ENCODE peak calls at places on chromosomes 12 and 14, in four cellular contexts. One of them, this sample, is unnamed.

GRCh38 chr14:36700656-36701055 is 39.0 kb downstream of the PAX9 start:
- DNase-seq in activated CD8-positive, alpha-beta memory T cell treated with anti-CD3 and anti-CD28 coated beads, Interleukin-2, amount 50 U/mL, for 4 hours: no peak
- DNase-seq in DND-41: no peak
- DNase-seq in endothelial cell: no peak
- DNase-seq in this sample: no peak

GRCh38 chr12:45039757-45040156 is 11.1 kb downstream of the DBX2 start:
- DNase-seq in activated CD8-positive, alpha-beta memory T cell treated with anti-CD3 and anti-CD28 coated beads, Interleukin-2, amount 50 U/mL, for 4 hours: no peak
- DNase-seq in DND-41: no peak
- DNase-seq in endothelial cell: no peak
- DNase-seq in this sample: no peak

GRCh38 chr12:64318605-64319004 is 72.0 kb downstream of the C12orf56 start:
- DNase-seq in activated CD8-positive, alpha-beta memory T cell treated with anti-CD3 and anti-CD28 coated beads, Interleukin-2, amount 50 U/mL, for 4 hours: no peak
- DNase-seq in DND-41: no peak
- DNase-seq in endothelial cell: peak
- DNase-seq in this sample: no peak

GRCh38 chr14:29900609-29901350 is 26.9 kb downstream of the PRKD1 start:
- DNase-seq in activated CD8-positive, alpha-beta memory T cell treated with anti-CD3 and anti-CD28 coated beads, Interleukin-2, amount 50 U/mL, for 4 hours: no peak
- DNase-seq in DND-41: no peak
- DNase-seq in endothelial cell: no peak
- DNase-seq in this sample: no peak

GRCh38 chr12:87127272-87127671 is 871.1 kb upstream of the MGAT4C start:
- DNase-seq in activated CD8-positive, alpha-beta memory T cell treated with anti-CD3 and anti-CD28 coated beads, Interleukin-2, amount 50 U/mL, for 4 hours: no peak
- DNase-seq in DND-41: no peak
- DNase-seq in endothelial cell: no peak
- DNase-seq in this sample: no peak

GRCh38 chr14:33781267-33781666 is 169.6 kb downstream of the EGLN3 start:
- DNase-seq in activated CD8-positive, alpha-beta memory T cell treated with anti-CD3 and anti-CD28 coated beads, Interleukin-2, amount 50 U/mL, for 4 hours: no peak
- DNase-seq in DND-41: no peak
- DNase-seq in endothelial cell: no peak
- DNase-seq in this sample: no peak

GRCh38 chr12:88985011-88985410 is 367.3 kb downstream of the DUSP6 start:
- DNase-seq in activated CD8-positive, alpha-beta memory T cell treated with anti-CD3 and anti-CD28 coated beads, Interleukin-2, amount 50 U/mL, for 4 hours: no peak
- DNase-seq in DND-41: no peak
- DNase-seq in endothelial cell: no peak
- DNase-seq in this sample: no peak

GRCh38 chr14:64728106-64728505 is 23.9 kb downstream of the PLEKHG3 start:
- DNase-seq in activated CD8-positive, alpha-beta memory T cell treated with anti-CD3 and anti-CD28 coated beads, Interleukin-2, amount 50 U/mL, for 4 hours: no peak
- DNase-seq in DND-41: no peak
- DNase-seq in endothelial cell: no peak
- DNase-seq in this sample: no peak

GRCh38 chr14:62445570-62445969 is 599.7 kb downstream of the KCNH5 start:
- DNase-seq in activated CD8-positive, alpha-beta memory T cell treated with anti-CD3 and anti-CD28 coated beads, Interleukin-2, amount 50 U/mL, for 4 hours: no peak
- DNase-seq in DND-41: no peak
- DNase-seq in endothelial cell: no peak
- DNase-seq in this sample: no peak

GRCh38 chr14:79721399-79722084 is 489.8 kb downstream of the DIO2 start:
- DNase-seq in activated CD8-positive, alpha-beta memory T cell treated with anti-CD3 and anti-CD28 coated beads, Interleukin-2, amount 50 U/mL, for 4 hours: no peak
- DNase-seq in DND-41: no peak
- DNase-seq in endothelial cell: no peak
- DNase-seq in this sample: no peak

GRCh38 chr12:81809829-81810595 is 50.9 kb upstream of the PPFIA2 start:
- DNase-seq in activated CD8-positive, alpha-beta memory T cell treated with anti-CD3 and anti-CD28 coated beads, Interleukin-2, amount 50 U/mL, for 4 hours: no peak
- DNase-seq in DND-41: no peak
- DNase-seq in endothelial cell: no peak
- DNase-seq in this sample: no peak

GRCh38 chr14:34707722-34708121 is 6.7 kb downstream of the CFL2 start:
- DNase-seq in activated CD8-positive, alpha-beta memory T cell treated with anti-CD3 and anti-CD28 coated beads, Interleukin-2, amount 50 U/mL, for 4 hours: no peak
- DNase-seq in DND-41: no peak
- DNase-seq in endothelial cell: no peak
- DNase-seq in this sample: no peak

GRCh38 chr12:46617167-46617566 is 208.6 kb downstream of the SLC38A4 start:
- DNase-seq in activated CD8-positive, alpha-beta memory T cell treated with anti-CD3 and anti-CD28 coated beads, Interleukin-2, amount 50 U/mL, for 4 hours: no peak
- DNase-seq in DND-41: no peak
- DNase-seq in endothelial cell: no peak
- DNase-seq in this sample: no peak

GRCh38 chr12:57110189-57111045 is 745 bp downstream of the STAT6 start:
- DNase-seq in activated CD8-positive, alpha-beta memory T cell treated with anti-CD3 and anti-CD28 coated beads, Interleukin-2, amount 50 U/mL, for 4 hours: peak
- DNase-seq in DND-41: peak
- DNase-seq in endothelial cell: peak
- DNase-seq in this sample: peak

GRCh38 chr12:121713257-121714155 is 954 bp downstream of the TMEM120B start:
- DNase-seq in activated CD8-positive, alpha-beta memory T cell treated with anti-CD3 and anti-CD28 coated beads, Interleukin-2, amount 50 U/mL, for 4 hours: peak
- DNase-seq in DND-41: no peak
- DNase-seq in endothelial cell: no peak
- DNase-seq in this sample: no peak

GRCh38 chr12:5524116-5524768 is 92.3 kb downstream of the NTF3 start:
- DNase-seq in activated CD8-positive, alpha-beta memory T cell treated with anti-CD3 and anti-CD28 coated beads, Interleukin-2, amount 50 U/mL, for 4 hours: no peak
- DNase-seq in DND-41: no peak
- DNase-seq in endothelial cell: no peak
- DNase-seq in this sample: no peak

GRCh38 chr12:20483776-20484175 is 115.4 kb downstream of the PDE3A start:
- DNase-seq in activated CD8-positive, alpha-beta memory T cell treated with anti-CD3 and anti-CD28 coated beads, Interleukin-2, amount 50 U/mL, for 4 hours: no peak
- DNase-seq in DND-41: no peak
- DNase-seq in endothelial cell: no peak
- DNase-seq in this sample: no peak

GRCh38 chr14:76977793-76978730 is 50.4 kb downstream of the IRF2BPL start:
- DNase-seq in activated CD8-positive, alpha-beta memory T cell treated with anti-CD3 and anti-CD28 coated beads, Interleukin-2, amount 50 U/mL, for 4 hours: peak
- DNase-seq in DND-41: no peak
- DNase-seq in endothelial cell: no peak
- DNase-seq in this sample: peak

GRCh38 chr12:92055877-92056276 is 89.8 kb downstream of the BTG1 start:
- DNase-seq in activated CD8-positive, alpha-beta memory T cell treated with anti-CD3 and anti-CD28 coated beads, Interleukin-2, amount 50 U/mL, for 4 hours: peak
- DNase-seq in DND-41: no peak
- DNase-seq in endothelial cell: no peak
- DNase-seq in this sample: peak

GRCh38 chr12:6778571-6779550 is 6.5 kb downstream of the LAG3 start:
- DNase-seq in activated CD8-positive, alpha-beta memory T cell treated with anti-CD3 and anti-CD28 coated beads, Interleukin-2, amount 50 U/mL, for 4 hours: peak
- DNase-seq in DND-41: peak
- DNase-seq in endothelial cell: peak
- DNase-seq in this sample: peak

GRCh38 chr12:122006186-122006926 is 15.3 kb upstream of the BCL7A start:
- DNase-seq in activated CD8-positive, alpha-beta memory T cell treated with anti-CD3 and anti-CD28 coated beads, Interleukin-2, amount 50 U/mL, for 4 hours: no peak
- DNase-seq in DND-41: no peak
- DNase-seq in endothelial cell: no peak
- DNase-seq in this sample: peak

GRCh38 chr12:81095470-81096232 is 17.8 kb downstream of the ACSS3 start:
- DNase-seq in activated CD8-positive, alpha-beta memory T cell treated with anti-CD3 and anti-CD28 coated beads, Interleukin-2, amount 50 U/mL, for 4 hours: no peak
- DNase-seq in DND-41: no peak
- DNase-seq in endothelial cell: no peak
- DNase-seq in this sample: no peak

GRCh38 chr12:86261606-86262005 is 5.4 kb upstream of the MGAT4C start:
- DNase-seq in activated CD8-positive, alpha-beta memory T cell treated with anti-CD3 and anti-CD28 coated beads, Interleukin-2, amount 50 U/mL, for 4 hours: no peak
- DNase-seq in DND-41: no peak
- DNase-seq in endothelial cell: no peak
- DNase-seq in this sample: no peak

GRCh38 chr14:21528381-21529348 is 2.5 kb upstream of the SALL2 start:
- DNase-seq in activated CD8-positive, alpha-beta memory T cell treated with anti-CD3 and anti-CD28 coated beads, Interleukin-2, amount 50 U/mL, for 4 hours: no peak
- DNase-seq in DND-41: no peak
- DNase-seq in endothelial cell: no peak
- DNase-seq in this sample: no peak

GRCh38 chr14:31969841-31970240 is 107.3 kb upstream of the ARHGAP5 start:
- DNase-seq in activated CD8-positive, alpha-beta memory T cell treated with anti-CD3 and anti-CD28 coated beads, Interleukin-2, amount 50 U/mL, for 4 hours: no peak
- DNase-seq in DND-41: no peak
- DNase-seq in endothelial cell: no peak
- DNase-seq in this sample: no peak

GRCh38 chr14:74478996-74479635 is 14.0 kb downstream of the NPC2 start:
- DNase-seq in activated CD8-positive, alpha-beta memory T cell treated with anti-CD3 and anti-CD28 coated beads, Interleukin-2, amount 50 U/mL, for 4 hours: no peak
- DNase-seq in DND-41: no peak
- DNase-seq in endothelial cell: peak
- DNase-seq in this sample: no peak

GRCh38 chr12:11814362-11814761 is 164.9 kb downstream of the ETV6 start:
- DNase-seq in activated CD8-positive, alpha-beta memory T cell treated with anti-CD3 and anti-CD28 coated beads, Interleukin-2, amount 50 U/mL, for 4 hours: no peak
- DNase-seq in DND-41: peak
- DNase-seq in endothelial cell: no peak
- DNase-seq in this sample: no peak

GRCh38 chr12:67982165-67982563 is 7.1 kb upstream of the IFNG-AS1 start:
- DNase-seq in activated CD8-positive, alpha-beta memory T cell treated with anti-CD3 and anti-CD28 coated beads, Interleukin-2, amount 50 U/mL, for 4 hours: no peak
- DNase-seq in DND-41: no peak
- DNase-seq in endothelial cell: no peak
- DNase-seq in this sample: no peak

GRCh38 chr14:73124180-73124894 is 12.0 kb upstream of the PSEN1 start:
- DNase-seq in activated CD8-positive, alpha-beta memory T cell treated with anti-CD3 and anti-CD28 coated beads, Interleukin-2, amount 50 U/mL, for 4 hours: no peak
- DNase-seq in DND-41: no peak
- DNase-seq in endothelial cell: no peak
- DNase-seq in this sample: no peak

GRCh38 chr14:68824517-68825347 is 31.9 kb upstream of the ZFP36L1 start:
- DNase-seq in activated CD8-positive, alpha-beta memory T cell treated with anti-CD3 and anti-CD28 coated beads, Interleukin-2, amount 50 U/mL, for 4 hours: peak
- DNase-seq in DND-41: no peak
- DNase-seq in endothelial cell: peak
- DNase-seq in this sample: no peak

GRCh38 chr14:61215222-61216010 is 65.7 kb downstream of the TMEM30B start:
- DNase-seq in activated CD8-positive, alpha-beta memory T cell treated with anti-CD3 and anti-CD28 coated beads, Interleukin-2, amount 50 U/mL, for 4 hours: no peak
- DNase-seq in DND-41: no peak
- DNase-seq in endothelial cell: no peak
- DNase-seq in this sample: no peak

This sample was measured in activated T-cell treated with anti-CD3 and anti-CD28 coated beads, Interleukin-2, amount 50 U/mL, for 1 hour.